ENCODE peak calls at places on chromosome 11, in nine cellular contexts. B, C, H, E, V, M, R, D and X are unnamed samples.

GRCh38 chr11:61699737-61700160 is 19.6 kb downstream of the DAGLA start:
- DNase-seq in B (no peak), C (peak; percentile 78), H (no peak), E (peak; percentile 91), V (no peak), M (no peak), R (no peak), D (no peak), X (no peak)

GRCh38 chr11:56819916-56820315 is 71.4 kb upstream of the OR9G4 start:
- DNase-seq in B (no peak), C (no peak), H (no peak), E (no peak), V (no peak), M (no peak), R (no peak), D (no peak), X (no peak)

GRCh38 chr11:46693597-46694012 is 6.8 kb downstream of the ARHGAP1 start:
- DNase-seq in B (no peak), C (no peak), H (no peak), E (no peak), V (peak; percentile 56), M (peak; percentile 89), R (no peak), D (no peak), X (no peak)

GRCh38 chr11:29018631-29019030 is 910.4 kb downstream of the METTL15 start:
- DNase-seq in B (no peak), C (no peak), H (no peak), E (no peak), V (peak; percentile 87), M (peak; percentile 67), R (no peak), D (no peak), X (no peak)

GRCh38 chr11:132140056-132140455 is 769.6 kb downstream of the NTM start:
- DNase-seq in B (no peak), C (no peak), H (no peak), E (no peak), V (no peak), M (no peak), R (no peak), D (no peak), X (no peak)

GRCh38 chr11:130381317-130381716 is 47.1 kb downstream of the ADAMTS8 start:
- DNase-seq in B (no peak), C (no peak), H (no peak), E (no peak), V (no peak), M (no peak), R (no peak), D (no peak), X (no peak)

GRCh38 chr11:96050435-96051182 is 126.7 kb upstream of the MTMR2 start:
- DNase-seq in B (no peak), C (no peak), H (no peak), E (no peak), V (peak; percentile 58), M (no peak), R (no peak), D (no peak), X (no peak)

GRCh38 chr11:16945671-16946469 is 68.3 kb downstream of the PLEKHA7 start:
- DNase-seq in B (no peak), C (peak; percentile 58), H (peak; percentile 61), E (peak; percentile 25), V (peak; percentile 68), M (peak; percentile 76), R (no peak), D (peak; percentile 50), X (no peak)

GRCh38 chr11:108897071-108897481 is 232.2 kb downstream of the DDX10 start:
- DNase-seq in B (no peak), C (no peak), H (no peak), E (no peak), V (no peak), M (no peak), R (no peak), D (no peak), X (no peak)

GRCh38 chr11:70584786-70585545 is 186.6 kb downstream of the CTTN start:
- DNase-seq in B (no peak), C (no peak), H (no peak), E (no peak), V (no peak), M (no peak), R (no peak), D (no peak), X (no peak)

GRCh38 chr11:76293189-76293631 is 86.9 kb upstream of the WNT11 start:
- DNase-seq in B (no peak), C (no peak), H (peak; percentile 71), E (no peak), V (no peak), M (no peak), R (no peak), D (no peak), X (no peak)

GRCh38 chr11:106420686-106421085 is 343.2 kb downstream of the AASDHPPT start:
- DNase-seq in B (no peak), C (no peak), H (no peak), E (no peak), V (no peak), M (no peak), R (no peak), D (no peak), X (no peak)

GRCh38 chr11:116929393-116930090 is 92.1 kb upstream of the APOA1 start:
- DNase-seq in B (no peak), C (no peak), H (no peak), E (no peak), V (peak; percentile 53), M (no peak), R (no peak), D (no peak), X (no peak)